ENCODE peak calls at places on chromosomes 5 and 9, in eight cellular contexts. F is astrocyte, H is IMR-90, Y is neuronal stem cell, W is neural progenitor cell, G is kidney, N is SK-N-SH, K is HepG2. T is an unnamed sample.

GRCh38 chr5:57735754-57736153 is 253.1 kb upstream of the ACTBL2 start:
- DNase-seq in H (peak; percentile 96), G (no peak), Y (no peak), W (no peak), F (peak; percentile 95), K (peak; percentile 14), N (no peak), T (no peak)

GRCh38 chr5:126422994-126423788 is at the start of gene GRAMD2B:
- DNase-seq in G (peak; percentile 96), K (peak; percentile 18), W (peak; percentile 88), Y (peak; percentile 68), N (peak; percentile 63), H (peak; percentile 88), F (peak; percentile 91), T (peak; percentile 94)

GRCh38 chr5:80161165-80161564 is 94.7 kb downstream of the SERINC5 start:
- DNase-seq in W (no peak), K (no peak), G (no peak), H (no peak), N (no peak), F (no peak), Y (no peak), T (no peak)

GRCh38 chr5:124060413-124061095 is 548.6 kb downstream of the CSNK1G3 start:
- DNase-seq in K (no peak), G (no peak), N (no peak), Y (no peak), F (no peak), H (no peak), W (no peak), T (no peak)

GRCh38 chr5:5810461-5810860 is 388.0 kb downstream of the ICE1 start:
- DNase-seq in Y (no peak), W (no peak), H (no peak), F (no peak), G (no peak), N (no peak), K (no peak), T (no peak)

GRCh38 chr5:19531374-19531952 is 456.5 kb downstream of the CDH18 start:
- DNase-seq in G (no peak), F (peak; percentile 61), W (no peak), Y (no peak), K (no peak), N (no peak), H (no peak), T (no peak)

GRCh38 chr5:55324815-55325418 is 17.1 kb downstream of the MTREX start:
- DNase-seq in W (peak; percentile 20), F (peak; percentile 36), H (peak; percentile 58), G (no peak), K (peak; percentile 49), Y (no peak), N (peak; percentile 22), T (no peak)

GRCh38 chr9:101336091-101336490 is 48.7 kb downstream of the BAAT start:
- DNase-seq in F (no peak), W (no peak), Y (no peak), N (no peak), G (no peak), H (no peak), K (no peak), T (no peak)

GRCh38 chr9:36772449-36773370 is 200.0 kb downstream of the MELK start:
- DNase-seq in W (peak; percentile 38), K (no peak), Y (no peak), F (peak; percentile 14), N (no peak), G (no peak), H (peak; percentile 36), T (peak; percentile 72)

GRCh38 chr5:87099246-87099914 is 168.3 kb upstream of the RASA1 start:
- DNase-seq in G (no peak), K (no peak), H (no peak), N (no peak), F (peak; percentile 14), Y (no peak), W (no peak), T (no peak)

GRCh38 chr5:162444129-162444762 is 376.7 kb downstream of the GABRG2 start:
- DNase-seq in H (no peak), K (no peak), F (no peak), Y (no peak), N (no peak), W (no peak), G (no peak), T (no peak)
- H3K4me1 ChIP-seq in H (no peaks in the 10 kb centered on the region), K (no peaks in the 10 kb centered on the region), F (no peaks in the 10 kb centered on the region), Y (no peaks in the 10 kb centered on the region), N (no peaks in the 10 kb centered on the region), W (no peaks in the 10 kb centered on the region), G (no peaks in the 10 kb centered on the region), T (no peaks in the 10 kb centered on the region)

GRCh38 chr9:126470251-126470993 is 143.3 kb upstream of the LMX1B start:
- DNase-seq in H (no peak), W (no peak), K (no peak), N (no peak), G (no peak), F (no peak), Y (no peak), T (no peak)
- H3K9ac ChIP-seq in H (no peak overlapping the region), W (no peak overlapping the region), K (no peak overlapping the region), N (no peak overlapping the region), G (no peak overlapping the region), F (no peak overlapping the region), Y (no peak overlapping the region), T (no peak overlapping the region)

GRCh38 chr9:114954986-114955623 is 24.7 kb upstream of the TNFSF8 start:
- DNase-seq in G (no peak), K (no peak), F (no peak), N (no peak), W (no peak), H (no peak), Y (no peak), T (no peak)
- H3K4me3 ChIP-seq in G (no peak overlapping the region), K (no peak overlapping the region), F (no peak overlapping the region), N (no peak overlapping the region), W (no peak overlapping the region), H (no peak overlapping the region), Y (no peak overlapping the region), T (no peak overlapping the region)

GRCh38 chr5:119284031-119284430 is 71.8 kb upstream of the TNFAIP8 start:
- DNase-seq in W (no peak), G (no peak), Y (no peak), K (no peak), F (no peak), N (no peak), H (no peak), T (no peak)
- H3K4me1 ChIP-seq in W (peaks cover 9% of the 10 kb centered on the region), G (peaks cover under 1% of the 10 kb centered on the region), Y (peaks cover 2% of the 10 kb centered on the region), K (peaks cover 6% of the 10 kb centered on the region), F (peaks cover 32% of the 10 kb centered on the region), N (peaks cover 15% of the 10 kb centered on the region), H (peaks cover 4% of the 10 kb centered on the region), T (peaks cover 31% of the 10 kb centered on the region)

GRCh38 chr5:149681252-149681651 is 48.9 kb upstream of the PPARGC1B start:
- DNase-seq in G (no peak), K (no peak), H (no peak), W (no peak), Y (no peak), F (no peak), N (no peak), T (no peak)
- H3K9ac ChIP-seq in G (no peak overlapping the region), K (no peak overlapping the region), H (no peak overlapping the region), W (no peak overlapping the region), Y (no peak overlapping the region), F (no peak overlapping the region), N (no peak overlapping the region), T (no peak overlapping the region)